ENCODE peak calls at places on chromosome 1, in seven cellular contexts. One of them, this sample, is unnamed. For H3K4me1, the result is how much of the 10 kb centered on the place peaks cover.

GRCh38 chr1:232748910-232749368 is 56.3 kb upstream of the MAP10 start:
- DNase-seq in A549: no peak
- DNase-seq in right cardiac atrium: no peak
- DNase-seq in SJSA1: no peak
- DNase-seq in endothelial cell of umbilical vein: no peak
- DNase-seq in sigmoid colon: no peak
- DNase-seq in upper lobe of right lung: no peak
- DNase-seq in this sample: no peak

GRCh38 chr1:232218955-232219865 is 410.7 kb downstream of the SIPA1L2 start:
- DNase-seq in sigmoid colon: no peak
- DNase-seq in upper lobe of right lung: no peak
- DNase-seq in SJSA1: no peak
- DNase-seq in A549: no peak
- DNase-seq in right cardiac atrium: peak
- DNase-seq in endothelial cell of umbilical vein: no peak
- DNase-seq in this sample: no peak

GRCh38 chr1:99548924-99549605 is 96.8 kb upstream of the PALMD start:
- DNase-seq in right cardiac atrium: peak
- DNase-seq in upper lobe of right lung: no peak
- DNase-seq in endothelial cell of umbilical vein: peak
- DNase-seq in A549: no peak
- DNase-seq in sigmoid colon: no peak
- DNase-seq in SJSA1: no peak
- DNase-seq in this sample: no peak

GRCh38 chr1:183808296-183809027 is 3.5 kb downstream of the RGL1 start:
- DNase-seq in right cardiac atrium: no peak
- DNase-seq in upper lobe of right lung: no peak
- DNase-seq in SJSA1: no peak
- DNase-seq in sigmoid colon: no peak
- DNase-seq in A549: no peak
- DNase-seq in endothelial cell of umbilical vein: no peak
- DNase-seq in this sample: no peak

GRCh38 chr1:56908619-56909340 is 54.2 kb downstream of the C8A start:
- DNase-seq in right cardiac atrium: no peak
- DNase-seq in sigmoid colon: no peak
- DNase-seq in SJSA1: no peak
- DNase-seq in endothelial cell of umbilical vein: no peak
- DNase-seq in upper lobe of right lung: no peak
- DNase-seq in A549: no peak
- DNase-seq in this sample: no peak

GRCh38 chr1:24861821-24862727 is 68.0 kb downstream of the RUNX3 start:
- DNase-seq in A549: no peak
- DNase-seq in upper lobe of right lung: no peak
- DNase-seq in right cardiac atrium: no peak
- DNase-seq in sigmoid colon: no peak
- DNase-seq in SJSA1: no peak
- DNase-seq in endothelial cell of umbilical vein: no peak
- DNase-seq in this sample: no peak

GRCh38 chr1:25572708-25573590 is 29.5 kb downstream of the LDLRAP1 start:
- DNase-seq in sigmoid colon: no peak
- DNase-seq in upper lobe of right lung: peak
- DNase-seq in A549: peak
- DNase-seq in endothelial cell of umbilical vein: peak
- DNase-seq in SJSA1: no peak
- DNase-seq in right cardiac atrium: peak
- DNase-seq in this sample: peak

GRCh38 chr1:66757740-66758139 is 5.5 kb downstream of the DYNLT5 start:
- DNase-seq in SJSA1: no peak
- DNase-seq in upper lobe of right lung: no peak
- DNase-seq in endothelial cell of umbilical vein: no peak
- DNase-seq in A549: no peak
- DNase-seq in sigmoid colon: no peak
- DNase-seq in right cardiac atrium: no peak
- DNase-seq in this sample: no peak

GRCh38 chr1:200139661-200140250 is 112.2 kb downstream of the NR5A2 start:
- DNase-seq in upper lobe of right lung: no peak
- DNase-seq in right cardiac atrium: no peak
- DNase-seq in endothelial cell of umbilical vein: peak
- DNase-seq in A549: peak
- DNase-seq in sigmoid colon: no peak
- DNase-seq in SJSA1: no peak
- DNase-seq in this sample: peak

GRCh38 chr1:27488523-27489138 is 1.3 kb downstream of the WASF2 start:
- DNase-seq in endothelial cell of umbilical vein: peak
- DNase-seq in upper lobe of right lung: no peak
- DNase-seq in sigmoid colon: peak
- DNase-seq in SJSA1: no peak
- DNase-seq in A549: no peak
- DNase-seq in right cardiac atrium: no peak
- DNase-seq in this sample: no peak

GRCh38 chr1:52164604-52165003 is 22.7 kb downstream of the ZFYVE9 start:
- DNase-seq in SJSA1: no peak
- DNase-seq in sigmoid colon: no peak
- DNase-seq in upper lobe of right lung: no peak
- DNase-seq in A549: no peak
- DNase-seq in endothelial cell of umbilical vein: peak
- DNase-seq in right cardiac atrium: no peak
- DNase-seq in this sample: no peak

DNA sequence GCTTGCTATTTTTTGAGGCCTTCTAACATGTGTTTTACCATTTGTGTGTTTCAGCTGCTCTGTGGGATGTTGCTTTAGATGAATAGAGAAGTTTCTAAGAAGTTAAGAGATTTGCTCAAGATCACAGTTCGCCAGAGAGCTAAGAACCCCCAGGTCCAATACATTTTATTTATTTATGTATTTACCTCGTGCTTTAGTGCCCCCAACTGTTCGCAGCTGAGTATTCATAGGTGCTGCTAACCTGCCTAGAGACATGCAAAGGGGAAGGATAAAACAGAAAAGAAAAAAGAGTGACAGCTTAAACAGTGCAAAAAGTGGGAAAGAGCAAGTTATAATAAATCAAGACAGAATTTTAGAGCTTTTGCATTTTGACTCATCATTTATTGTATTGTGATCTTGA is 31.1 kb downstream of the NFYC start:
- DNase-seq in upper lobe of right lung: no peak
- DNase-seq in endothelial cell of umbilical vein: no peak
- DNase-seq in A549: no peak
- DNase-seq in right cardiac atrium: no peak
- DNase-seq in sigmoid colon: no peak
- DNase-seq in SJSA1: no peak
- DNase-seq in this sample: no peak
- H3K4me1 ChIP-seq in upper lobe of right lung: under half
- H3K4me1 ChIP-seq in endothelial cell of umbilical vein: under half
- H3K4me1 ChIP-seq in A549: under half
- H3K4me1 ChIP-seq in right cardiac atrium: under half
- H3K4me1 ChIP-seq in sigmoid colon: half or more
- H3K4me1 ChIP-seq in SJSA1: under half
- H3K4me1 ChIP-seq in this sample: under half

DNA sequence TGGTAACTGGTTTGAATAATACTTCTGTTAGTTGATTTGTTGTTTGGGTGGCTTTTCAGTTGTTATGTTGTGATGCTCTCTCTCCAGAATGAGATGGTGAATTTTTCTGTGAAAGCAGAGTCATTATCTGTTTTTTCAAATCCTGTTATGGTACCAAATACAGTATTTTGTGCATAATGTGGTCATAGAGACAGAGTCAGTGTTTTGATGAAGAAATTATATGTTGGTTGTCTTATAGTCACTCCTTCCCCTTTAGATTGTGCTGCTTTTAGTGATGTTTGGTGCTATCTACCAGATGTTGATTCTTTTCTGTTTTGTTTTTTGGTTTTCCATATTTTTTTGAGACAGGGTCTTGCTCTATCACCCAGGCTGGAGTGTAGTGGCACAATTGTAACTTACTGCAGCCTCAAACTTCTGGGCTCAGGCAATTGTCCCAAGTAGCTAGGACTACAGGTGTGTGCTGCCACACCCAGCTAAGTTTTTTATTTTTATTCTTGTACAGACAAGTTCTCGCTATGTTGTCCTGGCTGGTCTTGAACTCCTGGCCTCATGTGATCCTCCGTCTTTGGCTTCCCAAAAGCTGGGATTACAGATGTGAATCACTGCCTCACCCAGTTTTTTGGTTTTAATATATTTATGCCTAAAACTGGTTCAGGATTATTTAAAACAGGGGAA is 7.2 kb downstream of the PPP2R5A start:
- DNase-seq in right cardiac atrium: no peak
- DNase-seq in SJSA1: no peak
- DNase-seq in upper lobe of right lung: no peak
- DNase-seq in A549: no peak
- DNase-seq in sigmoid colon: no peak
- DNase-seq in endothelial cell of umbilical vein: no peak
- DNase-seq in this sample: no peak
- H3K4me1 ChIP-seq in right cardiac atrium: under half
- H3K4me1 ChIP-seq in SJSA1: under half
- H3K4me1 ChIP-seq in upper lobe of right lung: half or more
- H3K4me1 ChIP-seq in A549: under half
- H3K4me1 ChIP-seq in sigmoid colon: half or more
- H3K4me1 ChIP-seq in endothelial cell of umbilical vein: under half
- H3K4me1 ChIP-seq in this sample: under half

DNA sequence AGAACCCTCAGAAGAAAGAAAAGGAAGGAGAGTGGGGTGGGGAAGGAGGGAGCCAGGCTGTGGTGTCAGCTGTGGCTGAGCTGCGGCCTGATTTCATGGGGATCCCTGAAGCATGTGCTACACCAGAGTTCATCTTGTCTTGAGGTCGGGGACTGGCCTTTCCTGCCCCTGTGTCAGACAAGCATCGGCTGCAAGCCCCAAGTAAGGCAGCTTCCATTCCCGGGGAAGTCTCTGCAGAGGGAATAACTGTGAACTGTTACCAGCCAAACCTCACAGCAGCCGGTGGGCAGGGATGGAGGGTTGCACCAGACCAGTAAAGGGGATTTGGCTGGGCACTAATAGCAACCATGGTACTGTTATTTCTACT is 35.7 kb upstream of the BTG2 start:
- DNase-seq in sigmoid colon: no peak
- DNase-seq in endothelial cell of umbilical vein: no peak
- DNase-seq in right cardiac atrium: no peak
- DNase-seq in SJSA1: no peak
- DNase-seq in A549: no peak
- DNase-seq in upper lobe of right lung: no peak
- DNase-seq in this sample: no peak
- H3K4me1 ChIP-seq in sigmoid colon: under half
- H3K4me1 ChIP-seq in endothelial cell of umbilical vein: under half
- H3K4me1 ChIP-seq in right cardiac atrium: under half
- H3K4me1 ChIP-seq in SJSA1: under half
- H3K4me1 ChIP-seq in A549: under half
- H3K4me1 ChIP-seq in upper lobe of right lung: under half
- H3K4me1 ChIP-seq in this sample: under half

DNA sequence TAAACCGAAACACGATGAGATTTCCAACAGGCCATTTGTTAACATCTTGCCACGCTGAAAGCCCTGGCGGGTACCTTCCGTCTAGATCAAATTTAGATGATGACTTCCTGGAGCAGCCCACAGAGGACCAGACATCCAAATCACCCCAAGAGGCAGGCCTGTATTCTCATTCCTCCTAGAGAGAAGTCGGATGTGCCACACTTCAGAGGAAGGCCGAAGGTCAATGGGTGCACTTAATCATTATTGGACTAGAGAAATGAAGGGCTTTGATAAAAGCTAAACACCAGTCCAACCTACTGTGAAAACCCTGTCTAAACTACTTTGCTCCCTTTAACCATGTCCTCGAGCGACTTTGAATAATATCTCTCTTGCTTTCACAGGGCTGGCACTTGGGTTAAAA is 76.6 kb downstream of the BCAR3 start:
- DNase-seq in endothelial cell of umbilical vein: no peak
- DNase-seq in upper lobe of right lung: no peak
- DNase-seq in SJSA1: no peak
- DNase-seq in A549: no peak
- DNase-seq in right cardiac atrium: no peak
- DNase-seq in sigmoid colon: no peak
- DNase-seq in this sample: no peak
- H3K4me1 ChIP-seq in endothelial cell of umbilical vein: under half
- H3K4me1 ChIP-seq in upper lobe of right lung: under half
- H3K4me1 ChIP-seq in SJSA1: under half
- H3K4me1 ChIP-seq in A549: half or more
- H3K4me1 ChIP-seq in right cardiac atrium: under half
- H3K4me1 ChIP-seq in sigmoid colon: under half
- H3K4me1 ChIP-seq in this sample: under half

GRCh38 chr1:231037585-231038517 is 2.2 kb downstream of the FAM89A start:
- DNase-seq in sigmoid colon: no peak
- DNase-seq in endothelial cell of umbilical vein: no peak
- DNase-seq in right cardiac atrium: no peak
- DNase-seq in SJSA1: peak
- DNase-seq in upper lobe of right lung: no peak
- DNase-seq in A549: no peak
- DNase-seq in this sample: no peak

GRCh38 chr1:231032963-231033362 is 7.1 kb downstream of the FAM89A start:
- DNase-seq in right cardiac atrium: no peak
- DNase-seq in sigmoid colon: no peak
- DNase-seq in upper lobe of right lung: no peak
- DNase-seq in SJSA1: no peak
- DNase-seq in endothelial cell of umbilical vein: peak
- DNase-seq in A549: no peak
- DNase-seq in this sample: no peak

GRCh38 chr1:231039161-231040018 is 664 bp downstream of the FAM89A start:
- DNase-seq in right cardiac atrium: peak
- DNase-seq in SJSA1: peak
- DNase-seq in sigmoid colon: peak
- DNase-seq in upper lobe of right lung: peak
- DNase-seq in A549: peak
- DNase-seq in endothelial cell of umbilical vein: no peak
- DNase-seq in this sample: no peak

GRCh38 chr1:231035799-231036198 is 4.3 kb downstream of the FAM89A start:
- DNase-seq in right cardiac atrium: no peak
- DNase-seq in upper lobe of right lung: no peak
- DNase-seq in SJSA1: no peak
- DNase-seq in A549: no peak
- DNase-seq in sigmoid colon: no peak
- DNase-seq in endothelial cell of umbilical vein: no peak
- DNase-seq in this sample: no peak

GRCh38 chr1:231036416-231036815 is 3.6 kb downstream of the FAM89A start:
- DNase-seq in right cardiac atrium: no peak
- DNase-seq in sigmoid colon: no peak
- DNase-seq in upper lobe of right lung: no peak
- DNase-seq in SJSA1: no peak
- DNase-seq in A549: no peak
- DNase-seq in endothelial cell of umbilical vein: no peak
- DNase-seq in this sample: no peak
- H3K4me1 ChIP-seq in right cardiac atrium: under half
- H3K4me1 ChIP-seq in sigmoid colon: under half
- H3K4me1 ChIP-seq in upper lobe of right lung: under half
- H3K4me1 ChIP-seq in SJSA1: under half
- H3K4me1 ChIP-seq in A549: under half
- H3K4me1 ChIP-seq in endothelial cell of umbilical vein: under half
- H3K4me1 ChIP-seq in this sample: under half